ENCODE peak calls at places on chromosomes 12 and 14, in seven cellular contexts. P, Z, T, H, L, I and D are unnamed samples.

GRCh38 chr12:116609236-116609635 is 50.1 kb downstream of the MAP1LC3B2 start:
- DNase-seq in P (no peak), Z (no peak), T (no peak), H (no peak), L (peak), I (no peak), D (no peak)

GRCh38 chr12:2183556-2184541 is 131.1 kb downstream of the CACNA1C start:
- DNase-seq in P (peak), Z (no peak), T (peak), H (no peak), L (peak), I (no peak), D (no peak)

GRCh38 chr12:89948266-89949175 is 239.9 kb upstream of the ATP2B1 start:
- DNase-seq in P (no peak), Z (no peak), T (no peak), H (no peak), L (no peak), I (no peak), D (no peak)

GRCh38 chr12:131930510-131930909 is 1.4 kb downstream of the PUS1 start:
- DNase-seq in P (no peak), Z (no peak), T (no peak), H (no peak), L (no peak), I (no peak), D (no peak)

GRCh38 chr12:113190761-113191160 is 5.2 kb downstream of the RITA1 start:
- DNase-seq in P (peak), Z (peak), T (no peak), H (no peak), L (peak), I (no peak), D (peak)

GRCh38 chr14:58280954-58281787 is 17.2 kb upstream of the ARID4A start:
- DNase-seq in P (peak), Z (peak), T (peak), H (peak), L (peak), I (peak), D (peak)

GRCh38 chr12:62306569-62307530 is 46.6 kb downstream of the USP15 start:
- DNase-seq in P (no peak), Z (no peak), T (no peak), H (no peak), L (no peak), I (no peak), D (no peak)

GRCh38 chr12:95336387-95337067 is 118.9 kb downstream of the VEZT start:
- DNase-seq in P (peak), Z (peak), T (peak), H (no peak), L (peak), I (no peak), D (peak)

GRCh38 chr12:53145383-53145782 is 35.1 kb upstream of the ZNF740 start:
- DNase-seq in P (peak), Z (no peak), T (no peak), H (no peak), L (peak), I (no peak), D (peak)

GRCh38 chr14:103104654-103105511 is 10.4 kb downstream of the EXOC3L4 start:
- DNase-seq in P (peak), Z (peak), T (no peak), H (peak), L (peak), I (peak), D (no peak)

GRCh38 chr14:53106768-53107167 is 46.4 kb downstream of the DDHD1 start:
- DNase-seq in P (no peak), Z (no peak), T (no peak), H (no peak), L (no peak), I (no peak), D (no peak)
- TF ChIP-seq CTCF in P (no peak), Z (no peak), T (no peak), H (no peak), L (no peak), I (no peak), D (no peak)

DNA sequence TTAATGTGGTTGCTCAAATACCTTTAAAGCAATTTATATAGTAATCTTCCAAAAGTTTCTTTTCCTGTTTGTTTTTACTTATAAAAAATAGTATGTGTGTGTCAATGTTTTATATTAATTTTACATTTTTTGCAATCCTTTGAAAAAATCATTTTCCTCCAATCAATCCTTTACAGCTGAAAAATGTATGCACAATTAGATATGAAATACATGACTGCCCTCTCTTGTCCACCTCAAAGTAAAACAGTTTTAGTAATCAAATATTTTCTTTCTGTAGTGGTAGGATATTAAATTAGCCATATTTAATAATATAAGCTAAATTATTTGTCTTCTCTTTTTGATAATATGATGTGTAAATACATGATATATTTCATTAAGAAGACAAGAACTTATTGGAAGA is 269.9 kb downstream of the ADAMTS20 start:
- DNase-seq in P (peak), Z (peak), T (peak), H (no peak), L (peak), I (no peak), D (peak)
- TF ChIP-seq CTCF in P (no peak), Z (peak), T (no peak), H (peak), L (no peak), I (peak), D (no peak)

GRCh38 chr12:46071769-46072624 is 81.6 kb upstream of the SCAF11 start:
- DNase-seq in P (peak), Z (peak), T (peak), H (peak), L (peak), I (peak), D (peak)

GRCh38 chr12:46065412-46066166 is 75.2 kb upstream of the SCAF11 start:
- DNase-seq in P (no peak), Z (no peak), T (no peak), H (peak), L (no peak), I (no peak), D (peak)

GRCh38 chr12:46067062-46067461 is 76.7 kb upstream of the SCAF11 start:
- DNase-seq in P (no peak), Z (no peak), T (no peak), H (no peak), L (no peak), I (no peak), D (no peak)

GRCh38 chr12:46073321-46073720 is 82.9 kb upstream of the SCAF11 start:
- DNase-seq in P (no peak), Z (no peak), T (no peak), H (no peak), L (no peak), I (no peak), D (no peak)

DNA sequence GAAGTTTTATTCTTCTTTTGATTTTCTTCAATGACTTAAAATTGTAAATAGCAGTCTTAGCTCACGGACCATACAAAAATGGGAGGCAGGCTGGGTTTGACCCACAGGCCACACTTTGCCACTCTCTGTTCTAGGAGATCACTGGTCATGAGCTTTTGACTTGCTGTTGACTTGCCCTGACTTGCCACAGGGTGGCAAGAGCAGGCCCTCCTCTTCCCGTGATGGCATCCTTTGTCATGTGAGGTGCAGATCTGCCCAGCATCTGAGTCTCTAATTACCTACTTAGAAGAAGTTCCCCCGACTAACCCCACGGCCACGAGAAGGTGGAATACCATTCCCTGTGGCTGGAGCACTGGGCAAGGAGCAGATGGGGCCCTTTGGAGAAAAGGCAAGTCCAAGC is 81.0 kb upstream of the SCAF11 start:
- DNase-seq in P (no peak), Z (no peak), T (no peak), H (no peak), L (no peak), I (no peak), D (peak)
- TF ChIP-seq CTCF in P (no peak), Z (no peak), T (no peak), H (no peak), L (no peak), I (no peak), D (peak)

GRCh38 chr12:84840356-84840755 is 72.2 kb downstream of the SLC6A15 start:
- DNase-seq in P (peak), Z (no peak), T (no peak), H (no peak), L (peak), I (no peak), D (peak)

GRCh38 chr12:84843588-84844144 is 68.9 kb downstream of the SLC6A15 start:
- DNase-seq in P (no peak), Z (no peak), T (no peak), H (no peak), L (no peak), I (no peak), D (no peak)

GRCh38 chr12:84842406-84843013 is 70.1 kb downstream of the SLC6A15 start:
- DNase-seq in P (peak), Z (peak), T (peak), H (no peak), L (peak), I (peak), D (peak)
- TF ChIP-seq CTCF in P (peak), Z (peak), T (peak), H (peak), L (peak), I (peak), D (peak)